ENCODE peak calls at places on chromosomes 4 and X, in four cellular contexts. V, O, H and N are unnamed samples.

GRCh38 chr4:22129454-22130075 is 181.0 kb upstream of the KCNIP4 start:
- DNase-seq in V (peak; percentile 1), O (no peak), H (no peak), N (no peak)

GRCh38 chr4:178414881-178415446 is 972.7 kb upstream of the AGA start:
- DNase-seq in V (no peak), O (peak; percentile 46), H (peak; percentile 10), N (no peak)

GRCh38 chr4:183098080-183098722 is 856 bp upstream of the WWC2 start:
- DNase-seq in V (no peak), O (peak; percentile 88), H (peak; percentile 70), N (no peak)

GRCh38 chr4:72374156-72374555 is 194.9 kb downstream of the ADAMTS3 start:
- DNase-seq in V (no peak), O (no peak), H (no peak), N (no peak)

GRCh38 chr4:143616771-143617170 is 83.7 kb downstream of the FREM3 start:
- DNase-seq in V (no peak), O (no peak), H (no peak), N (peak; percentile 31)

GRCh38 chr4:13464543-13464942 is 19.6 kb downstream of the RAB28 start:
- DNase-seq in V (no peak), O (no peak), H (no peak), N (no peak)

GRCh38 chr4:128220286-128221235 is 67.1 kb downstream of the PGRMC2 start:
- DNase-seq in V (no peak), O (no peak), H (no peak), N (no peak)

GRCh38 chr4:127631420-127631819 is 1.3 kb upstream of the INTU start:
- DNase-seq in V (no peak), O (no peak), H (no peak), N (peak; percentile 33)

GRCh38 chrX:50905334-50905733 is 5.2 kb upstream of the BMP15 start:
- DNase-seq in V (no peak), O (no peak), H (no peak), N (no peak)

GRCh38 chrX:46642145-46642544 is 68.6 kb downstream of the CHST7 start:
- DNase-seq in V (no peak), O (no peak), H (no peak), N (no peak)

GRCh38 chr4:76447326-76447954 is 12.4 kb downstream of the SHROOM3 start:
- DNase-seq in V (no peak), O (no peak), H (no peak), N (no peak)

GRCh38 chrX:101823236-101823635 is 108.6 kb downstream of the ZMAT1 start:
- DNase-seq in V (no peak), O (no peak), H (no peak), N (no peak)

GRCh38 chrX:1281511-1281910 is 12.9 kb downstream of the CSF2RA start:
- DNase-seq in V (no peak), O (no peak), H (no peak), N (no peak)

GRCh38 chr4:150268444-150268843 is 190.2 kb downstream of the DCLK2 start:
- DNase-seq in V (no peak), O (no peak), H (no peak), N (no peak)

GRCh38 chr4:39732728-39733127 is 34.8 kb downstream of the UBE2K start:
- DNase-seq in V (no peak), O (no peak), H (no peak), N (peak; percentile 33)

GRCh38 chrX:154892263-154892662 is 6.1 kb downstream of the F8A1 start:
- DNase-seq in V (no peak), O (no peak), H (no peak), N (no peak)

GRCh38 chr4:56099378-56099786 is 150.6 kb downstream of the CEP135 start:
- DNase-seq in V (peak; percentile 6), O (no peak), H (no peak), N (no peak)

DNA sequence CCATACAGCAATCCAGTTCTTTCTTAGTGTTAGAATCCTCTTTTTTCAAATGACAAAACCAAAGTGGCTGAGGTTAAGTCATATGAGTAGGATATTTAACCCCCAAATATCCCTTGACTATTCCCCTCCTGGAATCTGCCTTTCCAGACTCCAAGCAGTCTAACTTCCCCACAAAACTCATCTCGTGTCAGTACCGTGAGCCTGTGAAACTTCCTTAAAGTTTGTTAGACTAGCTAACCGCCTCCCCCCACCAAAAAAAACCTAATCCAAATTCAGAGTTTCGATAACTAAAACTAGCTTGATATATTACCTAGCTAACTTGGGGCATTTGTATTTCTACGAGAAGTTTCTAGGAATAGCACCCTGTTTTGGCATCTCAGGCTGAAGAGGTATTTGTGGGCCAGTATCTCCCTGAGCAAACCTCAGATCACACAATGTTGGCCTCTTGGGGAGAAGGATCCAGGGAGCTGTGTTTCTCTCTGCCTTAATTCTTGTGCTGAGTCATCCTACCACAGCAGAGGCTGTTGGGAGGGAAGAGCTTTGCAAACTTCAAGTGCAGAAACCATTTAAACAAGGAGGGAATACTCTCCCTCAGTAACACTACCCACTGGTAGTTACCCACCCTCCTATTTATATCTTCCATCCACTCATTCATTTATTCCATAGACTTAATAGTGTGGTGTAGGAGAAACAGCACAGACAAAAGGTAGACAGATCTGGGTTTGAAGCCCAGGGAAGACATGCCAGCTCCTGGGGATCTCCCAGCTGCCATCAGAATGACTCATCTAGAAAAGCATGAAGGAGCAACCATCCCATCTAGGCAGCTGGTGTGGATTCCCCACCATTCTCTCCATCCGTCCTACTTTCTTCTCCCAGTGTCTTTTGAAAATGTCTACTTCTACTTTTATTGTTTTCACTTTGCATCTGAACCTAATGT is 39.3 kb upstream of the TXK start:
- DNase-seq in V (no peak), O (no peak), H (no peak), N (no peak)
- H3K27ac ChIP-seq in V (no peak overlapping the region), O (peak overlapping the region; percentile 26), H (no peak overlapping the region), N (peak overlapping the region; percentile 33)

DNA sequence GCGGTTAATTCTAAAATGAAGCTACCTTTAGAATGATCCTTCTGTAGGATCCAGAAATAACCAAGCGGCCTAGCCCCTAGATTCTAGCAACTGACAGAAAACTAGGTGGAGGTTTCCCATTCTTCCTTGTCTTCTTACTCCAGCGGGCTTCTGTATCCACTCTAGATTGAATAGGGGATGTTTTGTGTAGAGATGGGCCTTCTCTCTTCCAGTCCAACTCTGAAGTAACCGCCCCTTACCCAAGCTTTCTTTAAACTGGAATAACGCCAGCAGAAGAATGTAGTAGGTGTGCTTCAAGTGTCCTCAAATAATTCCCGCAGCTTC is 386 bp upstream of the TMEM184C start:
- DNase-seq in V (no peak), O (no peak), H (no peak), N (no peak)
- H3K27ac ChIP-seq in V (peak overlapping the region; percentile 75), O (peak overlapping the region; percentile 90), H (peak overlapping the region; percentile 92), N (no peak overlapping the region)

GRCh38 chr4:5750052-5750950 is 39.3 kb downstream of the EVC start:
- DNase-seq in V (no peak), O (peak; percentile 2), H (no peak), N (no peak)
- H3K27ac ChIP-seq in V (no peak overlapping the region), O (no peak overlapping the region), H (no peak overlapping the region), N (no peak overlapping the region)

DNA sequence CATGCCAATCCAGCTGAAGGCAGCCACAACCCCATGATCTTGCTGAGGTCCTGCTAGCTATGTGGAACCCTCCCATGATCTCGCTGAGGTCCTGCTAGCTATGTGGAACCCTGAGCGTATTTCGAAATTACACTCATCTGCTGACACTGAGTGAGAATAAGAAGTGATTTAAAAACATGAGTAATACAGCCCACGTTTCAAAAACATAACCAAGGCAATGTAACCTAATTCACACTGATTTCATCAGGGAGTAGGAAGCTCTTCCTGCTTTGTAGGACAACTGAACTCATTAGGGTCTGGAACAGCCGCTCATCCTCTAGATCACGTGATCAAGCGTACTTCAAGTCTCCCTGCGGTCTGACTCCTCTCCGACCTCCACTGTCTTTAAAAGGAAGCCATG is 137.9 kb downstream of the NSUN7 start:
- DNase-seq in V (no peak), O (no peak), H (no peak), N (no peak)
- H3K27ac ChIP-seq in V (peak overlapping the region; percentile 11), O (peak overlapping the region; percentile 60), H (no peak overlapping the region), N (no peak overlapping the region)

GRCh38 chr4:23885943-23886590 is 3.8 kb downstream of the PPARGC1A start:
- DNase-seq in V (no peak), O (no peak), H (no peak), N (no peak)
- H3K27ac ChIP-seq in V (no peak overlapping the region), O (no peak overlapping the region), H (no peak overlapping the region), N (no peak overlapping the region)

DNA sequence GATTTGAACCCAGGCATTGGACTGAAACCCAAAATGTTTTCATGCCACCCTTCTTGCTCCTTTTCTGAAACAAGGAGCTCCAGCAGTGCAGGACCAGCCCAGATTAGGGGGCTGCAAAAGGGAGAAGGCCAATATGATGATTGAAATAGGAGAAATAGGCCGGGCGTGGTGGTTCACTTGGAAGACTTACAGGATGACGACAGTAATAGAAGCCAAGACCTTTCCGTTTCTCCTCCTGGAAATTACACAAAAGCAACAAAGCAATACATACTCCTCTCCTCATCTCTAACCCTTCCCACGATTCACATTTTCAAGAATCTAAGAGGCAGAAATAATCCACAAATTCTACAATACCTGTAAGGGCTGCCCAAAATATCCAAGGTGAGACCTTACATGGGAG is 90.8 kb downstream of the ANAPC4 start:
- DNase-seq in V (no peak), O (no peak), H (no peak), N (no peak)
- H3K27ac ChIP-seq in V (no peak overlapping the region), O (no peak overlapping the region), H (no peak overlapping the region), N (no peak overlapping the region)

GRCh38 chr4:79015406-79015805 is 76.2 kb upstream of the PAQR3 start:
- DNase-seq in V (no peak), O (no peak), H (no peak), N (no peak)
- H3K27ac ChIP-seq in V (no peak overlapping the region), O (no peak overlapping the region), H (no peak overlapping the region), N (no peak overlapping the region)